ENCODE peak calls at places on chromosomes 3 and 15, in ten cellular contexts. D is neural crest cell, V is osteocyte, G is NCI-H510A treated with DMSO at 0.1 percent for 48 hours, W is brain microvascular endothelial cell, U is B cell, Q is H7, L is activated gamma-delta T cell treated with Interleukin-2 at 50 U/mL for 16 hours, P is left lobe of liver, C is AG09309. H is an unnamed sample.

GRCh38 chr3:194139977-194140351 is 4.0 kb downstream of the HES1 start:
- DNase-seq in C (no peak), V (no peak), U (peak; percentile 28), L (no peak), W (no peak), G (no peak), P (no peak), D (no peak), Q (no peak), H (no peak)

GRCh38 chr3:144553301-144553700 is 581.7 kb downstream of the DIPK2A start:
- DNase-seq in W (no peak), G (peak; percentile 11), L (no peak), P (no peak), C (no peak), D (no peak), U (no peak), V (no peak), Q (no peak), H (no peak)

GRCh38 chr3:191262650-191263049 is 63.6 kb downstream of the OSTN start:
- DNase-seq in P (no peak), G (no peak), V (no peak), C (no peak), Q (no peak), D (no peak), L (no peak), U (no peak), W (no peak), H (no peak)

GRCh38 chr3:122004123-122004522 is 17.9 kb downstream of the ILDR1 start:
- DNase-seq in W (no peak), L (no peak), V (no peak), C (no peak), P (no peak), D (no peak), G (no peak), U (no peak), Q (no peak), H (no peak)

GRCh38 chr3:197317250-197317963 is 19.0 kb upstream of the DLG1 start:
- DNase-seq in D (no peak), C (peak; percentile 94), Q (no peak), V (peak; percentile 4), W (peak; percentile 93), U (no peak), P (no peak), L (no peak), G (no peak), H (peak; percentile 92)

GRCh38 chr3:142976621-142977398 is 13.3 kb upstream of the PAQR9 start:
- DNase-seq in C (peak; percentile 75), L (no peak), P (no peak), G (no peak), W (peak; percentile 97), Q (no peak), D (peak; percentile 18), U (no peak), V (no peak), H (peak; percentile 97)

GRCh38 chr15:63474810-63475316 is 29.5 kb upstream of the USP3 start:
- DNase-seq in Q (no peak), U (peak; percentile 83), C (no peak), V (no peak), P (no peak), D (no peak), G (peak; percentile 80), W (no peak), L (no peak), H (no peak)

GRCh38 chr15:80179025-80179759 is 26.4 kb downstream of the FAH start:
- DNase-seq in Q (no peak), W (peak; percentile 90), U (no peak), V (no peak), P (no peak), D (no peak), G (no peak), L (no peak), C (peak; percentile 58), H (peak; percentile 86)

GRCh38 chr3:39407259-39407629 is 724 bp downstream of the RPSA start:
- DNase-seq in Q (no peak), P (no peak), D (no peak), L (no peak), W (no peak), G (no peak), C (no peak), U (no peak), V (no peak), H (peak; percentile 27)

GRCh38 chr3:89577517-89578252 is 470.3 kb downstream of the EPHA3 start:
- DNase-seq in W (no peak), D (no peak), L (no peak), Q (no peak), U (no peak), V (no peak), G (no peak), C (no peak), P (no peak), H (no peak)

GRCh38 chr3:96755519-96755918 is 58.9 kb upstream of the EPHA6 start:
- DNase-seq in G (no peak), U (no peak), C (no peak), L (no peak), W (no peak), P (no peak), D (no peak), V (no peak), Q (no peak), H (no peak)

GRCh38 chr3:13835246-13835645 is 44.6 kb downstream of the WNT7A start:
- DNase-seq in G (no peak), C (no peak), P (no peak), D (no peak), W (no peak), U (no peak), V (no peak), Q (no peak), L (no peak), H (no peak)

GRCh38 chr3:157128771-157129671 is 30.9 kb downstream of the CCNL1 start:
- DNase-seq in C (no peak), W (peak; percentile 57), U (no peak), L (peak; percentile 54), G (no peak), V (no peak), Q (no peak), D (no peak), P (no peak), H (peak; percentile 93)

GRCh38 chr3:36298188-36298587 is 82.1 kb upstream of the STAC start:
- DNase-seq in D (no peak), V (no peak), L (no peak), C (no peak), G (no peak), Q (no peak), P (no peak), W (no peak), U (no peak), H (no peak)

GRCh38 chr15:68187559-68187958 is 17.6 kb downstream of the CALML4 start:
- DNase-seq in L (no peak), V (no peak), P (peak; percentile 82), D (no peak), Q (no peak), W (peak; percentile 68), G (no peak), U (no peak), C (peak; percentile 13), H (peak; percentile 92)

GRCh38 chr15:40891810-40892448 is 2.3 kb upstream of the VPS18 start:
- DNase-seq in U (peak; percentile 54), L (no peak), W (peak; percentile 40), Q (peak; percentile 70), G (peak; percentile 56), D (no peak), V (no peak), P (no peak), C (no peak), H (peak; percentile 71)

GRCh38 chr3:177337548-177338331 is 140.5 kb upstream of the TBL1XR1 start:
- DNase-seq in L (peak; percentile 40), Q (no peak), W (peak; percentile 52), C (no peak), U (peak; percentile 72), G (no peak), P (no peak), D (no peak), V (no peak), H (peak; percentile 29)

GRCh38 chr3:119084371-119085069 is 49.9 kb upstream of the IGSF11 start:
- DNase-seq in C (no peak), L (no peak), P (no peak), G (no peak), Q (no peak), U (no peak), W (no peak), D (no peak), V (no peak), H (peak; percentile 5)

GRCh38 chr15:81285461-81285860 is 38.5 kb downstream of the STARD5 start:
- DNase-seq in V (no peak), P (peak; percentile 31), U (no peak), D (no peak), W (no peak), G (no peak), C (no peak), L (no peak), Q (no peak), H (no peak)

GRCh38 chr15:70535071-70535954 is 228.0 kb downstream of the UACA start:
- DNase-seq in C (no peak), G (no peak), V (peak; percentile 56), D (no peak), P (peak; percentile 35), Q (no peak), L (peak; percentile 52), U (peak; percentile 32), W (no peak), H (no peak)

GRCh38 chr3:109131276-109131675 is 5.2 kb upstream of the C3orf85 start:
- DNase-seq in Q (no peak), W (no peak), P (no peak), G (no peak), D (no peak), L (no peak), U (no peak), V (no peak), C (no peak), H (peak; percentile 20)

GRCh38 chr15:68578175-68578959 is 426 bp upstream of the CORO2B start:
- DNase-seq in P (peak; percentile 54), C (peak; percentile 10), D (peak; percentile 74), W (peak; percentile 14), Q (peak; percentile 90), G (peak; percentile 34), V (peak; percentile 90), L (no peak), U (peak; percentile 80), H (peak; percentile 91)

GRCh38 chr15:61621146-61621545 is 392.0 kb upstream of the RORA start:
- DNase-seq in Q (peak; percentile 32), L (no peak), V (no peak), C (no peak), D (peak; percentile 19), U (peak; percentile 3), W (no peak), P (peak; percentile 60), G (peak; percentile 87), H (peak; percentile 28)

H was measured in astrocyte of the hippocampus.